ENCODE peak calls at places on chromosomes 6 and 20, in seven cellular contexts. X, C, I, U, L, W and H are unnamed samples.

GRCh38 chr20:57514273-57514751 is 10.6 kb downstream of the CTCFL start:
- DNase-seq in U (no peak), W (peak), C (peak), I (peak), L (peak), X (no peak), H (peak)

GRCh38 chr20:51492167-51493092 is 50.1 kb downstream of the NFATC2 start:
- DNase-seq in C (no peak), W (peak), U (no peak), I (no peak), L (peak), X (no peak), H (peak)

GRCh38 chr6:80636689-80637088 is 530.2 kb downstream of the BCKDHB start:
- DNase-seq in U (no peak), X (no peak), L (no peak), I (no peak), C (no peak), W (no peak), H (no peak)

GRCh38 chr20:49700411-49701185 is 13.1 kb downstream of the B4GALT5 start:
- DNase-seq in X (no peak), L (peak), I (no peak), C (no peak), W (no peak), U (no peak), H (no peak)

GRCh38 chr20:36644032-36644712 is 1.8 kb downstream of the SLA2 start:
- DNase-seq in X (peak), W (no peak), I (no peak), U (peak), C (peak), L (no peak), H (no peak)

GRCh38 chr20:32539817-32540675 is 45.1 kb downstream of the NOL4L start:
- DNase-seq in L (no peak), X (no peak), U (peak), W (no peak), I (no peak), C (peak), H (no peak)

GRCh38 chr6:118774596-118774995 is 119.4 kb upstream of the ASF1A start:
- DNase-seq in W (no peak), X (no peak), L (no peak), I (no peak), C (no peak), U (no peak), H (no peak)

GRCh38 chr6:77292564-77293546 is 170.4 kb downstream of the HTR1B start:
- DNase-seq in U (no peak), X (no peak), I (no peak), C (no peak), W (no peak), L (peak), H (no peak)

GRCh38 chr20:5402903-5403531 is 86.3 kb upstream of the PROKR2 start:
- DNase-seq in X (no peak), I (peak), L (peak), U (no peak), W (no peak), C (peak), H (no peak)